ENCODE peak calls at places on chromosomes 4 and X, in ten cellular contexts. T is erythroblast; D is epithelial cell of prostate; A is substantia nigra; H is occipital lobe; M is naive thymus-derived CD4-positive, alpha-beta T cell; E is lower leg skin; R is GM06990; U is EL; I is cardiac fibroblast. N is an unnamed sample.
A peak's percentile ranks its signal among the peaks of the same experiment; 100 is the strongest.

GRCh38 chr4:146224331-146224966 is 10.1 kb downstream of the REELD1 start:
- DNase-seq in T (no peak), D (no peak), A (no peak), H (no peak), M (no peak), E (no peak), R (no peak), U (no peak), I (peak; percentile 60), N (no peak)

GRCh38 chr4:55733874-55734437 is 85.6 kb upstream of the EXOC1L start:
- DNase-seq in T (peak; percentile 87), D (peak; percentile 89), A (no peak), H (no peak), M (no peak), E (peak; percentile 85), R (no peak), U (peak; percentile 35), I (peak; percentile 67), N (peak; percentile 10)

GRCh38 chr4:151025759-151026158 is 10.7 kb upstream of the LRBA start:
- DNase-seq in T (no peak), D (no peak), A (no peak), H (no peak), M (no peak), E (no peak), R (no peak), U (no peak), I (no peak), N (no peak)

GRCh38 chr4:169492436-169493163 is 119.8 kb downstream of the NEK1 start:
- DNase-seq in T (peak; percentile 45), D (no peak), A (no peak), H (no peak), M (no peak), E (no peak), R (peak; percentile 13), U (peak; percentile 50), I (peak; percentile 60), N (peak; percentile 34)

GRCh38 chrX:8649969-8650368 is 82.0 kb downstream of the ANOS1 start:
- DNase-seq in T (no peak), D (no peak), A (no peak), H (no peak), M (no peak), E (no peak), R (no peak), U (no peak), I (no peak), N (no peak)

GRCh38 chr4:32958586-32958985 is 2238.4 kb downstream of the PCDH7 start:
- DNase-seq in T (no peak), D (no peak), A (no peak), H (no peak), M (no peak), E (no peak), R (no peak), U (no peak), I (no peak), N (no peak)

GRCh38 chrX:81925812-81926211 is 723.9 kb downstream of the SH3BGRL start:
- DNase-seq in T (no peak), D (no peak), A (no peak), H (no peak), M (no peak), E (no peak), R (no peak), U (no peak), I (no peak), N (no peak)

GRCh38 chrX:38138900-38139299 is 81.8 kb downstream of the SRPX start:
- DNase-seq in T (peak; percentile 1), D (no peak), A (no peak), H (no peak), M (no peak), E (no peak), R (no peak), U (no peak), I (no peak), N (no peak)

GRCh38 chr4:169404959-169405358 is 134.2 kb upstream of the SH3RF1 start:
- DNase-seq in T (no peak), D (peak; percentile 79), A (no peak), H (no peak), M (no peak), E (no peak), R (no peak), U (no peak), I (peak; percentile 79), N (peak; percentile 13)

GRCh38 chr4:111986125-111986524 is 159.1 kb upstream of the FAM241A start:
- DNase-seq in T (peak; percentile 17), D (no peak), A (no peak), H (no peak), M (no peak), E (no peak), R (no peak), U (no peak), I (no peak), N (no peak)

N was measured in HFFc6.